ENCODE peak calls at places on chromosomes 12 and 14, in five cellular contexts. Q, G, U, C and D are unnamed samples.

GRCh38 chr14:65704850-65705249 is 292.3 kb downstream of the FUT8 start:
- DNase-seq in Q (no peak), G (no peak), U (no peak), C (peak), D (peak)

GRCh38 chr12:69897744-69898143 is 72.7 kb downstream of the MYRFL start:
- DNase-seq in Q (peak), G (no peak), U (no peak), C (no peak), D (peak)

GRCh38 chr12:24991209-24992049 is 42.5 kb upstream of the BCAT1 start:
- DNase-seq in Q (peak), G (peak), U (no peak), C (no peak), D (peak)

GRCh38 chr12:93766802-93767523 is 89.8 kb downstream of the CRADD start:
- DNase-seq in Q (peak), G (no peak), U (no peak), C (no peak), D (peak)

GRCh38 chr12:24175281-24175680 is 225.8 kb upstream of the SOX5 start:
- DNase-seq in Q (no peak), G (no peak), U (no peak), C (no peak), D (no peak)

GRCh38 chr12:96108321-96108720 is 72.9 kb upstream of the LTA4H start:
- DNase-seq in Q (no peak), G (no peak), U (no peak), C (peak), D (no peak)

GRCh38 chr12:14854586-14855163 is 11.3 kb upstream of the ART4 start:
- DNase-seq in Q (peak), G (no peak), U (no peak), C (no peak), D (no peak)

GRCh38 chr12:2691001-2691339 is 103.8 kb upstream of the FKBP4 start:
- DNase-seq in Q (no peak), G (no peak), U (no peak), C (peak), D (peak)

GRCh38 chr14:102849522-102850379 is 72.5 kb downstream of the TRAF3 start:
- DNase-seq in Q (peak), G (no peak), U (no peak), C (no peak), D (peak)

GRCh38 chr14:79369359-79370332 is 841.7 kb downstream of the DIO2 start:
- DNase-seq in Q (peak), G (no peak), U (no peak), C (no peak), D (peak)

GRCh38 chr12:52682938-52683574 is 2.8 kb upstream of the KRT1 start:
- DNase-seq in Q (no peak), G (no peak), U (no peak), C (no peak), D (no peak)

GRCh38 chr12:71060426-71060825 is 97.4 kb downstream of the TSPAN8 start:
- DNase-seq in Q (no peak), G (no peak), U (no peak), C (no peak), D (no peak)

GRCh38 chr12:60489071-60489470 is 893.2 kb downstream of the SLC16A7 start:
- DNase-seq in Q (peak), G (no peak), U (no peak), C (no peak), D (peak)

GRCh38 chr12:31736472-31736871 is 7.7 kb upstream of the AMN1 start:
- DNase-seq in Q (peak), G (no peak), U (no peak), C (no peak), D (peak)

GRCh38 chr12:6528539-6529235 is 5.6 kb upstream of the GAPDH start:
- DNase-seq in Q (no peak), G (no peak), U (no peak), C (no peak), D (no peak)

GRCh38 chr12:116528067-116528466 is 31.1 kb upstream of the MAP1LC3B2 start:
- DNase-seq in Q (peak), G (no peak), U (no peak), C (no peak), D (peak)

GRCh38 chr14:22572562-22573058 is 16.4 kb downstream of the DAD1 start:
- DNase-seq in Q (peak), G (no peak), U (no peak), C (no peak), D (no peak)

GRCh38 chr14:101492716-101493115 is 68.6 kb upstream of the DIO3 start:
- DNase-seq in Q (no peak), G (no peak), U (peak), C (no peak), D (no peak)

GRCh38 chr12:107429006-107429698 is 256.4 kb upstream of the PWP1 start:
- DNase-seq in Q (no peak), G (no peak), U (no peak), C (no peak), D (peak)

GRCh38 chr12:101828463-101829196 is 2.1 kb downstream of the GNPTAB start:
- DNase-seq in Q (no peak), G (no peak), U (no peak), C (no peak), D (no peak)

GRCh38 chr14:89303452-89304435 is 113.3 kb downstream of the FOXN3 start:
- DNase-seq in Q (peak), G (no peak), U (peak), C (peak), D (peak)

GRCh38 chr14:34718750-34719304 is 4.4 kb upstream of the CFL2 start:
- DNase-seq in Q (peak), G (no peak), U (no peak), C (no peak), D (peak)

GRCh38 chr14:101380512-101380911 is 180.8 kb upstream of the DIO3 start:
- DNase-seq in Q (no peak), G (no peak), U (no peak), C (no peak), D (no peak)

GRCh38 chr14:95336192-95336760 is 16.6 kb upstream of the CLMN start:
- DNase-seq in Q (no peak), G (no peak), U (no peak), C (no peak), D (no peak)

GRCh38 chr14:98137626-98138025 is 1134.4 kb downstream of the BCL11B start:
- DNase-seq in Q (no peak), G (no peak), U (no peak), C (no peak), D (peak)

GRCh38 chr12:118404876-118405521 is 28.6 kb downstream of the SUDS3 start:
- DNase-seq in Q (peak), G (peak), U (peak), C (peak), D (peak)

GRCh38 chr14:104891121-104891551 is 26.1 kb downstream of the CEP170B start:
- DNase-seq in Q (no peak), G (no peak), U (no peak), C (no peak), D (no peak)

GRCh38 chr12:118359541-118359915 is 13.2 kb downstream of the TAOK3 start:
- DNase-seq in Q (no peak), G (no peak), U (no peak), C (no peak), D (no peak)